ENCODE peak calls at places on chromosomes 2 and 18, in seven cellular contexts. D, B, J, T, K, P and H are unnamed samples.
A peak's percentile ranks its signal among the peaks of the same experiment; 100 is the strongest.

GRCh38 chr2:67917332-67918054 is 145.3 kb downstream of the C1D start:
- DNase-seq in K (no peak), P (no peak), T (no peak), D (peak; percentile 95), J (no peak), B (no peak), H (no peak)

GRCh38 chr2:241225983-241226382 is 37.5 kb downstream of the ANO7 start:
- DNase-seq in D (no peak), B (no peak), K (no peak), P (no peak), J (no peak), T (no peak), H (no peak)

GRCh38 chr2:50374117-50374516 is 657.8 kb downstream of the NRXN1 start:
- DNase-seq in J (no peak), B (no peak), P (no peak), D (no peak), T (no peak), K (no peak), H (no peak)

GRCh38 chr2:184945306-184945705 is 347.0 kb downstream of the ZNF804A start:
- DNase-seq in J (no peak), P (no peak), D (no peak), K (no peak), B (no peak), T (no peak), H (no peak)

GRCh38 chr2:4635289-4635688 is 931.9 kb downstream of the DCDC2C start:
- DNase-seq in J (no peak), K (no peak), D (no peak), T (no peak), B (no peak), P (no peak), H (no peak)

GRCh38 chr2:70003093-70003830 is 41.8 kb upstream of the ASPRV1 start:
- DNase-seq in P (no peak), T (no peak), J (no peak), K (no peak), B (peak; percentile 19), D (no peak), H (no peak)

GRCh38 chr2:151959203-151959602 is 131.0 kb upstream of the ARL5A start:
- DNase-seq in K (no peak), P (no peak), B (no peak), T (no peak), D (no peak), J (no peak), H (no peak)

GRCh38 chr2:177265834-177266817 is 1.6 kb upstream of the NFE2L2 start:
- DNase-seq in D (peak; percentile 42), P (no peak), J (no peak), K (no peak), B (no peak), T (no peak), H (no peak)

GRCh38 chr2:74250189-74250631 is 51.8 kb downstream of the MTHFD2 start:
- DNase-seq in J (no peak), D (peak; percentile 70), P (peak; percentile 47), B (peak; percentile 75), K (peak; percentile 1), T (peak; percentile 23), H (no peak)

GRCh38 chr2:140186201-140186775 is 1406.1 kb upstream of the NXPH2 start:
- DNase-seq in T (no peak), K (no peak), J (no peak), D (no peak), B (no peak), P (no peak), H (no peak)

GRCh38 chr18:69257861-69258458 is 142.7 kb upstream of the DOK6 start:
- DNase-seq in K (no peak), J (no peak), D (peak; percentile 92), P (no peak), T (no peak), B (no peak), H (no peak)

GRCh38 chr2:65228249-65228750 is 669 bp downstream of the ACTR2 start:
- DNase-seq in B (no peak), D (peak; percentile 70), K (peak; percentile 44), P (no peak), T (no peak), J (peak; percentile 33), H (no peak)

GRCh38 chr2:122020377-122020776 is 264.9 kb downstream of the TSN start:
- DNase-seq in T (no peak), P (no peak), K (no peak), B (no peak), D (no peak), J (no peak), H (no peak)

GRCh38 chr2:213296270-213296669 is 12.0 kb downstream of the SPAG16 start:
- DNase-seq in T (no peak), D (no peak), J (no peak), P (no peak), K (no peak), B (no peak), H (no peak)

GRCh38 chr18:30810580-30810979 is 232.0 kb downstream of the DSC3 start:
- DNase-seq in K (no peak), T (no peak), P (no peak), B (no peak), J (no peak), D (no peak), H (no peak)

GRCh38 chr2:240989451-240990265 is 8.8 kb upstream of the SNED1 start:
- DNase-seq in T (no peak), K (no peak), D (peak; percentile 49), J (no peak), P (no peak), B (no peak), H (peak; percentile 74)

GRCh38 chr2:99819766-99820165 is 322.6 kb downstream of the AFF3 start:
- DNase-seq in D (no peak), P (no peak), K (no peak), J (no peak), B (no peak), T (no peak), H (no peak)

GRCh38 chr2:209663149-209663548 is 108.5 kb upstream of the UNC80 start:
- DNase-seq in J (no peak), B (no peak), P (no peak), D (peak; percentile 71), T (no peak), K (no peak), H (no peak)

GRCh38 chr2:128317186-128317897 is 1.3 kb downstream of the HS6ST1 start:
- DNase-seq in P (no peak), B (peak; percentile 74), K (no peak), D (peak; percentile 43), T (peak; percentile 49), J (no peak), H (peak; percentile 76)

GRCh38 chr2:27032495-27033252 is at the start of gene TMEM214:
- DNase-seq in J (peak; percentile 83), B (peak; percentile 92), K (peak; percentile 73), T (peak; percentile 74), P (peak; percentile 71), D (peak; percentile 96), H (peak; percentile 96)

GRCh38 chr2:9010866-9011265 is 7.4 kb upstream of the MBOAT2 start:
- DNase-seq in P (no peak), D (peak; percentile 64), T (no peak), J (no peak), B (no peak), K (no peak), H (no peak)

GRCh38 chr18:48796491-48797205 is 154.1 kb downstream of the SMAD7 start:
- DNase-seq in P (no peak), K (no peak), D (no peak), J (no peak), T (no peak), B (peak; percentile 19), H (peak; percentile 59)

GRCh38 chr2:62410926-62411456 is 95.0 kb downstream of the TMEM17 start:
- DNase-seq in P (no peak), K (no peak), J (no peak), B (no peak), T (no peak), D (peak; percentile 22), H (no peak)